ENCODE peak calls at places on chromosomes 16 and 17, in ten cellular contexts. M is astrocyte of the hippocampus; L is HAP-1; P is stimulated activated CD4-positive, alpha-beta T cell treated with anti-CD3 and anti-CD28 coated beads, TNF-alpha, amount 100 ng/mL, for 48 hours; U is GM12892; Q is AG09309; T is activated naive CD4-positive, alpha-beta T cell treated with anti-CD3 and anti-CD28 coated beads for 36 hours; X is transverse colon; B is NCI-H2081; K is fibroblast of the aortic adventitia. O is an unnamed sample.

GRCh38 chr17:60941028-60941427 is 263.4 kb downstream of the BCAS3 start:
- DNase-seq in U (no peak), L (no peak), Q (peak; percentile 80), T (no peak), B (no peak), K (peak; percentile 93), P (no peak), M (peak; percentile 95), X (peak; percentile 78), O (no peak)

GRCh38 chr16:66610111-66610820 is 5.8 kb downstream of the CMTM3 start:
- DNase-seq in P (no peak), Q (no peak), T (no peak), K (no peak), U (no peak), B (no peak), M (no peak), L (no peak), X (no peak), O (no peak)

GRCh38 chr17:40372031-40372430 is 7.5 kb upstream of the GJD3 start:
- DNase-seq in L (no peak), P (no peak), M (no peak), Q (no peak), B (no peak), K (no peak), T (no peak), X (no peak), U (no peak), O (no peak)

GRCh38 chr17:57135748-57136342 is 50.8 kb downstream of the AKAP1 start:
- DNase-seq in L (no peak), P (no peak), K (no peak), X (no peak), U (no peak), B (peak; percentile 40), T (no peak), M (peak; percentile 21), Q (no peak), O (no peak)

GRCh38 chr17:57597531-57598453 is 147.3 kb downstream of the CCDC182 start:
- DNase-seq in X (peak; percentile 73), Q (peak; percentile 39), T (peak; percentile 72), P (peak; percentile 46), B (peak; percentile 76), K (peak; percentile 85), M (peak; percentile 85), U (no peak), L (peak; percentile 81), O (no peak)

GRCh38 chr17:75637143-75637538 is 3.9 kb downstream of the SMIM5 start:
- DNase-seq in T (no peak), X (peak; percentile 68), M (peak; percentile 32), K (no peak), P (no peak), L (no peak), U (no peak), B (no peak), Q (no peak), O (no peak)

GRCh38 chr16:68756250-68757051 is 19.4 kb downstream of the CDH1 start:
- DNase-seq in X (peak; percentile 83), L (no peak), K (peak; percentile 17), P (peak; percentile 82), T (peak; percentile 93), M (no peak), B (peak; percentile 6), Q (no peak), U (peak; percentile 53), O (peak; percentile 80)

GRCh38 chr16:11312718-11313492 is 31.8 kb upstream of the PRM1 start:
- DNase-seq in T (peak; percentile 29), U (no peak), Q (peak; percentile 27), M (peak; percentile 84), L (peak; percentile 70), B (no peak), P (no peak), K (peak; percentile 47), X (peak; percentile 64), O (no peak)

GRCh38 chr17:80679816-80680215 is 135.2 kb downstream of the RPTOR start:
- DNase-seq in P (no peak), M (no peak), T (no peak), K (no peak), B (no peak), L (no peak), X (no peak), Q (no peak), U (no peak), O (no peak)

GRCh38 chr17:27533874-27534815 is 77.9 kb downstream of the KSR1 start:
- DNase-seq in U (no peak), L (no peak), B (no peak), T (no peak), K (peak; percentile 90), M (peak; percentile 88), X (peak; percentile 33), P (no peak), Q (peak; percentile 70), O (no peak)

GRCh38 chr17:50397919-50398285 is 579 bp upstream of the LRRC59 start:
- DNase-seq in P (no peak), L (no peak), X (no peak), B (no peak), M (no peak), Q (no peak), U (no peak), T (no peak), K (no peak), O (peak; percentile 11)

GRCh38 chr17:75153854-75154194 is 488 bp downstream of the JPT1 start:
- DNase-seq in T (peak; percentile 38), K (no peak), X (peak; percentile 32), U (no peak), P (peak; percentile 21), L (no peak), B (no peak), M (no peak), Q (no peak), O (peak; percentile 19)

GRCh38 chr16:29994613-29995329 is 646 bp downstream of the HIRIP3 start:
- DNase-seq in L (peak; percentile 45), M (no peak), B (peak; percentile 55), X (peak; percentile 86), U (no peak), K (peak; percentile 37), Q (peak; percentile 28), P (peak; percentile 72), T (peak; percentile 77), O (peak; percentile 80)

O was measured in GM10248.